ENCODE peak calls at places on chromosomes 7 and 10, in eight cellular contexts. Y, O, J, L, B, M, D and S are unnamed samples. For H3K9me3, the result is how much of the 10 kb centered on the place peaks cover.

GRCh38 chr7:122626785-122627184 is 72.1 kb downstream of the RNF133 start:
- DNase-seq in M (no peak), B (no peak), J (no peak), O (no peak), L (no peak), D (no peak), Y (no peak), S (no peak)

GRCh38 chr7:38748056-38748610 is 117.0 kb upstream of the AMPH start:
- DNase-seq in B (no peak), D (no peak), J (no peak), L (no peak), O (no peak), Y (no peak), M (no peak), S (no peak)

GRCh38 chr10:124254519-124254918 is 161.1 kb upstream of the CHST15 start:
- DNase-seq in J (no peak), O (peak), B (no peak), M (no peak), Y (no peak), D (no peak), L (no peak), S (no peak)

GRCh38 chr10:124152781-124153600 is 59.6 kb upstream of the CHST15 start:
- DNase-seq in B (peak), D (peak), L (peak), J (peak), O (peak), M (peak), Y (peak), S (peak)

GRCh38 chr7:29988391-29989256 is 977 bp downstream of the SCRN1 start:
- DNase-seq in J (peak), O (peak), D (peak), Y (peak), L (peak), B (peak), M (peak), S (no peak)

GRCh38 chr10:84172435-84173356 is 905 bp upstream of the GPR15LG start:
- DNase-seq in B (no peak), J (peak), Y (no peak), O (no peak), M (peak), L (no peak), D (no peak), S (no peak)

GRCh38 chr7:41058986-41059741 is 643.7 kb downstream of the INHBA start:
- DNase-seq in D (no peak), O (no peak), L (no peak), M (no peak), B (no peak), J (no peak), Y (no peak), S (no peak)

GRCh38 chr10:92572362-92573090 is 1.4 kb downstream of the IDE start:
- DNase-seq in M (no peak), Y (peak), L (no peak), O (no peak), D (no peak), B (no peak), J (no peak), S (no peak)

GRCh38 chr7:37382546-37383088 is 66.0 kb downstream of the ELMO1 start:
- DNase-seq in Y (no peak), D (no peak), B (no peak), J (no peak), O (no peak), L (no peak), M (no peak), S (no peak)

GRCh38 chr7:111329367-111330234 is 232.7 kb downstream of the IMMP2L start:
- DNase-seq in L (no peak), Y (no peak), O (no peak), D (no peak), M (no peak), J (no peak), B (no peak), S (no peak)

GRCh38 chr7:20786049-20786412 is 655 bp downstream of the SP8 start:
- DNase-seq in J (no peak), O (no peak), Y (no peak), L (no peak), D (no peak), B (no peak), M (no peak), S (no peak)

GRCh38 chr10:116866987-116867595 is 17.8 kb downstream of the ENO4 start:
- DNase-seq in L (no peak), B (no peak), Y (no peak), J (no peak), O (no peak), D (no peak), M (no peak), S (no peak)

GRCh38 chr7:930975-931758 is 23.3 kb downstream of the ADAP1 start:
- DNase-seq in D (no peak), B (peak), L (peak), M (peak), Y (no peak), O (no peak), J (peak), S (no peak)

GRCh38 chr10:2980116-2980515 is 87.2 kb upstream of the PFKP start:
- DNase-seq in D (no peak), B (no peak), M (no peak), Y (no peak), O (peak), J (no peak), L (no peak), S (no peak)

GRCh38 chr7:4057289-4057616 is 624.8 kb upstream of the FOXK1 start:
- DNase-seq in J (no peak), Y (no peak), L (no peak), O (no peak), M (no peak), B (no peak), D (no peak), S (no peak)
- H3K9me3 ChIP-seq in J (under half), Y (under half), L (under half), O (under half), M (under half), B (under half), D (under half), S (under half)

DNA sequence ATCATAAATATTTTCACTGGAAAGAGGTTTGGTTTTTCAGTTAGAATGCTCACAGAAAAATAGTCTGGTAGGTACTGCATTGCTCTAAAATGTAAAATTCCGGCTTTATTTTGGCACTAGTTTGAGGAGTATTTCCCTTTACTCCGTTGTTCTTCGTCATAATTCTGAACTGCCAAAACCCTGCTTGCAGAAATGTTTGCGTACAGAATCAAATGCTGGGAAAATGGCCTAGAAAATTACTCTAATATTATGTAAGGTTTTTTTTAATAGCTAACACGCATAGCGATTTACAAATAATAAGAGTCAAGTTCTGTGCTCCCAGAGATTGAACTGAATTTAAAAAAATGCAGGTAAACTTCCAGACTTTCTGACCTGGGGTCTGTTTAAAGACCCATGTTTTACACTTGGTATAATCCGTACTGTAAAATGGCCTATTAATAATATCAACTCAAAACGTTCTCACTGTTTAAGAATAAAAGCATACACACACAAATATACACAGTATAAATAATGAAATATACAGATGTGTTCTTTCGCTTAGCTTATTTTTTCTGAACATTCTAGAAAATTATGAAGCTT is 23.6 kb upstream of the ANLN start:
- DNase-seq in D (no peak), B (no peak), Y (no peak), L (no peak), O (peak), J (no peak), M (no peak), S (no peak)
- H3K27ac ChIP-seq in D (peak), B (no peak), Y (no peak), L (no peak), O (no peak), J (no peak), M (no peak), S (no peak)

GRCh38 chr7:156950381-156950858 is 908 bp downstream of the NOM1 start:
- DNase-seq in B (no peak), J (no peak), Y (no peak), M (no peak), O (peak), D (no peak), L (no peak), S (no peak)

GRCh38 chr7:156949541-156950380 is at the start of gene NOM1:
- DNase-seq in M (peak), O (peak), B (peak), D (peak), J (peak), Y (peak), L (peak), S (peak)

GRCh38 chr7:156947120-156947843 is 2.2 kb upstream of the NOM1 start:
- DNase-seq in M (no peak), B (no peak), Y (no peak), L (no peak), J (peak), O (no peak), D (no peak), S (no peak)

GRCh38 chr7:156944876-156945275 is 4.6 kb upstream of the NOM1 start:
- DNase-seq in M (no peak), D (no peak), B (no peak), O (peak), J (no peak), Y (no peak), L (no peak), S (no peak)

GRCh38 chr7:156948361-156948760 is 1.2 kb upstream of the NOM1 start:
- DNase-seq in D (no peak), L (no peak), M (no peak), Y (no peak), J (no peak), O (no peak), B (no peak), S (no peak)
- H3K4me3 ChIP-seq in D (no peak), L (peak), M (no peak), Y (peak), J (peak), O (peak), B (peak), S (no peak)

DNA sequence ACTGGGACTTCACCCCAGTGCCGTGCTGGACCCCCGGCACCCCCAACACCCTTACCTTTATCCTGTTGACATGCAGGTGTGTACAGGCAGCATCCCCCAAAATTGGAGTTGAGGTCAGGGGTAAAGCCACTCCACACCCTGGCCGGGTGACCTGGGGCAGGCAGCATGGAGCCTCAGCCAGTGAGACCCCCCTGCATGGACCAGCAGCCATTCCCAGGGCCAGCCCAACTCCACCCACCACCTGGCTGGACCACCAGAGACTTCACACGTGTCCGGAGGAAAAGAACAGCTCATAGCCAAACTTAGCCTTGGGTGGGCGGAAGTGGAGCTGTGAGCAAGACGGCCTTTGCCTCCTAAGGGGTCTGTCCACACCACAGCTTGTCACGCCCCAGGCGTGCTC is 413.0 kb upstream of the FOXK1 start:
- DNase-seq in L (no peak), B (no peak), J (no peak), D (no peak), O (no peak), Y (no peak), M (no peak), S (no peak)
- H3K9me3 ChIP-seq in L (under half), B (under half), J (under half), D (under half), O (under half), Y (under half), M (under half), S (under half)

GRCh38 chr7:24842029-24842428 is 84.8 kb upstream of the GSDME start:
- DNase-seq in O (no peak), D (no peak), M (no peak), L (no peak), J (no peak), B (no peak), Y (no peak), S (no peak)
- H3K27ac ChIP-seq in O (no peak), D (no peak), M (no peak), L (no peak), J (peak), B (no peak), Y (no peak), S (no peak)

DNA sequence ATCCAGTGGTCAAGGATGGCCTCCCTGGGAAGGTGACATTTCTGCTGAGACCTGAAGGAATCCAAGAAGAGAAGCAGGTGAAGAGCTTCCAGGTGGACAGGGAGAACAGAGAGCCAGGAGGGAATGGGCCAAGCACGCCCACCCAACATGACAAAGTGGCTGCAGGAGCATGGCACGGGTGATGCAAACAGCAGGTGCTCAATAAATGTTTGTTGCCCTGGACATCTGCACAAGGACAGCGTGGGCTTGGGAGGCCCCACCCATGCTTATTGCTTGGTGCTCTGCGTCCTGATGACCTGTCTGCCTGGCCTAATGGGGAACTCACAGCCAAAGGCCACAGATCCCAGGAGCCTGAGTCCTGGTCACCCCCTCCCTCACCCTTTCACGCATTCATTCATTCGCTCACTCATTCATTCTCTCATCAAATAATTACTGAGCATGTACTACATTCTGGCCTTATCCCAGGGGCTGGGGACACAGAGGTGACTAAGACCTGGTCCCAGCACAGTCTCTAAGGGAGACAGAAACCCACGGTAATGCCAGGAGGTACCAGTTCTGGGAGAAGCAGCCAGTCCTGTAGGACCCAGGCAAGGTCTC is 13.1 kb downstream of the RHBDD2 start:
- DNase-seq in M (no peak), D (no peak), O (no peak), Y (no peak), L (no peak), J (no peak), B (no peak), S (no peak)
- H3K4me3 ChIP-seq in M (no peak), D (no peak), O (no peak), Y (no peak), L (no peak), J (no peak), B (no peak), S (no peak)